ENCODE peak calls at places on chromosomes 11 and 22, in four cellular contexts. L is GM12878, S is K562, F is SK-N-SH. G is an unnamed sample.
A peak's percentile ranks its signal among the peaks of the same experiment; 100 is the strongest.

GRCh38 chr11:111565111-111565720 is 24.7 kb downstream of the LAYN start:
- DNase-seq in L (peak; percentile 32), S (peak; percentile 70), F (peak; percentile 48), G (peak; percentile 80)

GRCh38 chr22:45254789-45255261 is 14.1 kb upstream of the KIAA0930 start:
- DNase-seq in L (peak; percentile 76), S (no peak), F (no peak), G (no peak)

GRCh38 chr11:12120031-12121008 is 9.9 kb downstream of the MICAL2 start:
- DNase-seq in L (no peak), S (no peak), F (no peak), G (no peak)

GRCh38 chr11:129208863-129209262 is 16.7 kb upstream of the ARHGAP32 start:
- DNase-seq in L (no peak), S (no peak), F (no peak), G (no peak)

GRCh38 chr11:78282821-78283220 is 94.1 kb downstream of the USP35 start:
- DNase-seq in L (no peak), S (no peak), F (no peak), G (no peak)

GRCh38 chr11:21133244-21133643 is 463.9 kb downstream of the NELL1 start:
- DNase-seq in L (no peak), S (no peak), F (no peak), G (no peak)

GRCh38 chr11:116837231-116838091 is at the start of gene APOA1:
- DNase-seq in L (no peak), S (no peak), F (peak; percentile 49), G (no peak)

GRCh38 chr11:126544311-126545056 is 189.0 kb downstream of the ST3GAL4 start:
- DNase-seq in L (no peak), S (no peak), F (peak; percentile 73), G (no peak)

GRCh38 chr11:79082920-79083319 is 357.9 kb downstream of the TENM4 start:
- DNase-seq in L (no peak), S (no peak), F (no peak), G (no peak)

GRCh38 chr11:31834237-31834636 is 23.1 kb upstream of the PAX6 start:
- DNase-seq in L (no peak), S (no peak), F (no peak), G (no peak)

GRCh38 chr11:108895579-108896480 is 231.0 kb downstream of the DDX10 start:
- DNase-seq in L (peak; percentile 39), S (no peak), F (no peak), G (peak; percentile 86)

GRCh38 chr22:21702094-21702493 is 33.5 kb downstream of the YPEL1 start:
- DNase-seq in L (no peak), S (no peak), F (no peak), G (no peak)

GRCh38 chr22:21701384-21701971 is 34.1 kb downstream of the YPEL1 start:
- DNase-seq in L (no peak), S (no peak), F (no peak), G (no peak)

GRCh38 chr22:21702700-21703683 is 32.6 kb downstream of the YPEL1 start:
- DNase-seq in L (no peak), S (peak; percentile 64), F (no peak), G (no peak)

GRCh38 chr22:21700822-21701221 is 34.8 kb downstream of the YPEL1 start:
- DNase-seq in L (no peak), S (no peak), F (no peak), G (no peak)

GRCh38 chr22:21703684-21704316 is 31.8 kb downstream of the YPEL1 start:
- DNase-seq in L (no peak), S (peak; percentile 60), F (no peak), G (no peak)
- TF ChIP-seq SIN3A in L (no peak), S (no peak), F (no peak), G (no peak)

DNA sequence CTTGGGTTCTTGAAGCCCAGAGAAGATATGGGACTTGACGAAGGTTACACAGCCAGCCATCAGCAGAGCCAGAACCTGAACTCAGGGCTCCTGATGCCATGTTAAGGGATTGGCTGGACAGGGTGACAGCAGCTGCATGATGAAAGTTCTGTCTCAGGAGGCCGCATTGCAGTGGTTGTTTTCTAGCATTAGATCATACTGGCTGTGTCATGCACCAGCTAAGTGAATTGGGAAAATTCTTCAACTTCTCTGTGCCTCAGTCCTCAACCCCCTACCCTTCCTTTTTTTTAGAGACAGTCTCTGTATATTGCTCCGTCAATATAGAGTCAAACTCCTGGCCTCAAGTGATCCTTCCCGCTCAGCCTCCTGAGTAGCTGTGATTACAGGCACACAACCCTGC is 5.4 kb upstream of the LTBP3 start:
- DNase-seq in L (no peak), S (no peak), F (no peak), G (no peak)
- H3K27ac ChIP-seq in L (no peak overlapping the region), S (no peak overlapping the region), F (no peak overlapping the region), G (no peak overlapping the region)

GRCh38 chr11:63623513-63624140 is 9.4 kb upstream of the PLAAT3 start:
- DNase-seq in L (no peak), S (no peak), F (no peak), G (no peak)
- TF ChIP-seq SIN3A in L (no peak), S (no peak), F (no peak), G (no peak)

DNA sequence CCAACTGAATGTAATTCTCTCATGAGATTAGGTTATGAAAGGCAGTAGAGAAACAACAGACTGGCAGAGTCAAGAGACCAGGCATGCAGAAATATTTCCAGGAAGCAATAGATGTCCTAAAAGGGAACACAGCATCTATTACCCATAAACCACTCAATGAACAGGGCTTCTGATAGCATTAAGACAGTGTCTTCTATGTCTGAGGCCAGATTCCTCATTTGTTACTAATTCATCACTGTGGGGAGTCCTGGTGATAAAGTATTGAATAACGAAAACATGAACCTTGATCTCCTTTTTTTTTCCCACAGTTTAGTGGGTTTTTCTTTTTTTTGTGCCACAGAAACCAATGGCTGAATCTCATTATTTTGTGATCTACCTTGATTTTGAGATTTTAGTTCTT is 339.0 kb downstream of the METTL15 start:
- DNase-seq in L (no peak), S (no peak), F (no peak), G (no peak)
- H3K27ac ChIP-seq in L (no peak overlapping the region), S (no peak overlapping the region), F (no peak overlapping the region), G (no peak overlapping the region)

GRCh38 chr22:48320048-48320655 is 1507.5 kb downstream of the BRD1 start:
- DNase-seq in L (no peak), S (no peak), F (no peak), G (no peak)
- TF ChIP-seq SIN3A in L (no peak), S (no peak), F (no peak), G (no peak)

GRCh38 chr11:103897156-103897555 is 139.3 kb upstream of the DDI1 start:
- DNase-seq in L (no peak), S (no peak), F (no peak), G (no peak)

GRCh38 chr11:103901656-103902055 is 134.8 kb upstream of the DDI1 start:
- DNase-seq in L (no peak), S (no peak), F (no peak), G (no peak)

GRCh38 chr11:103894673-103895072 is 141.8 kb upstream of the DDI1 start:
- DNase-seq in L (no peak), S (no peak), F (no peak), G (no peak)

GRCh38 chr11:103898065-103898464 is 138.4 kb upstream of the DDI1 start:
- DNase-seq in L (peak; percentile 40), S (no peak), F (no peak), G (no peak)

DNA sequence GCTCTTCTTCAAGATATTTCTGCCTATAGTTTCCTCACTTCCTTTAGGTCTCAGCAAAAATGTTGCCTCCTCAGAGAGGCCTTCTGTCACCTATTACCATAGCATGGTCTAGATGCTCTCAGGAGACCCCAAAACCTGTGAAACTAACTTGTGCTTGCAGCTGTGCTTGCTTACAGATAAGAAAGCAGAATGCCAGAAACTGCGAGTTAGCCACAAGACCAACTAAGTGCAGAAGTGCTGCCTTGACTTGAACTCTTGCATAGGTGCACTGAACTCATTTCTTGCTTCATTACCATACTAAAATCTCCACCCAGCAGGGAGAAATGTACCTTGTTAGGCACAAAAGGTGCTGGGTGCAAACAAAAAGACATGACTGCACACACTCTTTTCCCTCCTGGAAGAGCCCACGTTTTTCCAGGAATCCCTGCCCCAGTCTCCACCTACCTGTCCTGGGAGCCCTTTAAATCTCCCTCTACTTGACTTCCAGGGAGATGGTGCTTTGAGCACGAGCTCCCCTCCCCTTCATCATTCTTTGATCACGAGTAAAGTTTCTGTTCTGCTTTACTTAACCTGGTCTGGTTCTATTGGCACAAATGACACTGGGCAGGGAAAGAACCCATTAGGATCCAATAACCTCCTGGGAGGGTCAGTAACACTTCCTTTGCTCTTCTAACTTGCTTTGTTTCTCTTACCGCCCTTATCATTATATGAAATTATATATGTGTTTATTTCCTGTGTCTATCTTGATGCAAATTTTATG is 137.7 kb upstream of the DDI1 start:
- DNase-seq in L (peak; percentile 56), S (no peak), F (no peak), G (no peak)
- H3K27ac ChIP-seq in L (peak overlapping the region; percentile 73), S (no peak overlapping the region), F (no peak overlapping the region), G (no peak overlapping the region)

DNA sequence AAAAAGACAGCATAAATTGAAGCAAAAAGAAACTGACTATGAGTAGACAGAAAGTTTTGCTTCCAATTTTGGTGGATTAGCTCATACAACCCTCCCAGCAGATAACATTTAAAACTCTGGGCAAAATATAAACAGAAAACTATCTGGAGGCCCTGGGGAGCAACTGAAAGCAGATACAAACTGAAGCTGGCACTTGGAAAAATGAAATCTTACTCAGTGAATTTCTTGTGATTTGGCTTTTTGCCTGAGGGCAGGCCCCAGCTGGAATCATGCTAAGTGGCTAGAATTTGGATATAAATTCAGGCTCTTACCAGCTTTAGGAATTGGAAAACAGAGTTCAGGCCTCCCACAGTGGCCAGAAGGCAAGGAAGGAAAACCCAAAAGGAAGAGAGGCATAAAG is 85.8 kb downstream of the EFCAB6 start:
- DNase-seq in L (no peak), S (no peak), F (no peak), G (no peak)
- TF ChIP-seq SIN3A in L (no peak), S (no peak), F (no peak), G (no peak)

G was measured in Panc1.